ENCODE peak calls at places on chromosomes 7 and 10, in four cellular contexts. Z is K562, M is HepG2, T is GM12878. O is an unnamed sample.

GRCh38 chr10:71694039-71694471 is 25.5 kb downstream of the C10orf105 start:
- DNase-seq in T (peak), Z (no peak), M (no peak), O (no peak)

GRCh38 chr7:2701832-2702593 is 14.0 kb downstream of the AMZ1 start:
- DNase-seq in T (no peak), Z (no peak), M (no peak), O (no peak)

GRCh38 chr10:123870260-123870659 is 21.3 kb downstream of the CPXM2 start:
- DNase-seq in T (no peak), Z (no peak), M (no peak), O (no peak)

GRCh38 chr10:42753507-42754154 is 29.0 kb upstream of the BMS1 start:
- DNase-seq in Z (peak), T (no peak), M (no peak), O (peak)

GRCh38 chr10:100969175-100970075 is at the start of gene SEMA4G:
- DNase-seq in Z (peak), M (peak), T (no peak), O (peak)

GRCh38 chr7:99788554-99788953 is 4.6 kb upstream of the CYP3A4 start:
- DNase-seq in T (no peak), Z (no peak), M (no peak), O (no peak)

GRCh38 chr10:91088300-91089140 is 131.9 kb upstream of the PCGF5 start:
- DNase-seq in M (peak), T (no peak), Z (peak), O (no peak)

GRCh38 chr7:32588657-32589056 is 93.4 kb downstream of the AVL9 start:
- DNase-seq in M (peak), T (no peak), Z (no peak), O (no peak)

GRCh38 chr10:4127518-4128315 is 342.7 kb upstream of the KLF6 start:
- DNase-seq in M (peak), T (peak), Z (no peak), O (no peak)

GRCh38 chr7:51949726-51950644 is 633.4 kb upstream of the COBL start:
- DNase-seq in Z (no peak), M (no peak), T (no peak), O (no peak)

GRCh38 chr7:2288503-2288902 is 25.7 kb downstream of the SNX8 start:
- DNase-seq in M (no peak), T (no peak), Z (no peak), O (no peak)

GRCh38 chr10:92240289-92241157 is 50.4 kb downstream of the CPEB3 start:
- DNase-seq in T (peak), M (peak), Z (peak), O (peak)

GRCh38 chr7:151408498-151408838 is 1.4 kb downstream of the WDR86 start:
- DNase-seq in T (no peak), Z (no peak), M (no peak), O (no peak)

DNA sequence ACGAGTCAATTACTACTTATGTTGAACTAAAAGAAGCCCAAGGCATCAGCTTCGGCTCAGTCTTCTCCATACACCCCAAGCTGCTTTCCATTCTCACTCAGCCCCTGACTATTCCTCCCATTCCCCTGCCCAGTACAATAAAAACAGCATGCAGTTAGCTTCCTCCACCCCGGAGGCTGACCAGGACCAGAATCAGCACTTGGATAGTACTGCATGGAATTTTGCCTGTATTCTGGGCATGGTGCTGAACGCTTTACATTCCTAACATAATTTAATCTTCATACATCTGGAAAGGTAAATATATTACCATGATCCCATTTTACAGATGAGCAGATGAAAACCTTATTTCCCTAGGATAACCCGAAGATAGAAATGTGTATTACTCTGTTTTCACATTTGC is 7.5 kb upstream of the PODXL start:
- DNase-seq in T (no peak), M (no peak), Z (no peak), O (no peak)
- TF ChIP-seq BHLHE40 in T (no peak), M (no peak), Z (no peak), O (no peak)

GRCh38 chr7:36209814-36210183 is 56.7 kb downstream of the EEPD1 start:
- DNase-seq in M (no peak), Z (no peak), T (no peak), O (no peak)
- TF ChIP-seq TARDBP in M (no peak), Z (no peak), T (no peak), O (no peak)

GRCh38 chr7:69656890-69657289 is 58.6 kb downstream of the AUTS2 start:
- DNase-seq in Z (no peak), M (no peak), T (no peak), O (no peak)

GRCh38 chr7:69657331-69657730 is 59.1 kb downstream of the AUTS2 start:
- DNase-seq in T (no peak), M (no peak), Z (no peak), O (no peak)

GRCh38 chr7:69656077-69656476 is 57.8 kb downstream of the AUTS2 start:
- DNase-seq in M (no peak), T (no peak), Z (no peak), O (no peak)

GRCh38 chr7:69661342-69661741 is 63.1 kb downstream of the AUTS2 start:
- DNase-seq in T (no peak), Z (no peak), M (no peak), O (no peak)

DNA sequence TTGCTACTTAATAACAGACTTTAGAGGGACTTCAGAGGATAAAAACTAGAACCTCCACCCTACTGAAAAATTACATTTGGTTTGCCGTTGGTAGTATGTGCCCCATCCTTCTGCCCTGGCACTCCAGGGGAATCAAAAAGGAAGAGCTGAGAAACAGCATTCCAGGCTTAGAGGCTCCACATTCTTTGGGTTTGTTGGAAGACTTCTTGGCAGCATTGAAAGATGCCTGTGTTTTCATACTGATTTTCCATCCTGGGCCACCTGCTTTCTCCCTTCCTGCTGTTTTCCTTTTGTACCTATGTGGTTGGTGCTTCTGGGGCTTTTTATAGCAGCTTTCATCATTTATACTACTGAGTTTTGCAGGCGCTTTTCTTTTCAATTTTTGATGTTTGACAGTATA is 61.7 kb downstream of the AUTS2 start:
- DNase-seq in M (no peak), T (no peak), Z (no peak), O (no peak)
- TF ChIP-seq BHLHE40 in M (no peak), T (no peak), Z (no peak), O (no peak)

GRCh38 chr10:98430427-98430826 is 15.4 kb upstream of the PYROXD2 start:
- DNase-seq in M (no peak), Z (no peak), T (no peak), O (no peak)
- TF ChIP-seq TARDBP in M (no peak), Z (no peak), T (no peak), O (no peak)

DNA sequence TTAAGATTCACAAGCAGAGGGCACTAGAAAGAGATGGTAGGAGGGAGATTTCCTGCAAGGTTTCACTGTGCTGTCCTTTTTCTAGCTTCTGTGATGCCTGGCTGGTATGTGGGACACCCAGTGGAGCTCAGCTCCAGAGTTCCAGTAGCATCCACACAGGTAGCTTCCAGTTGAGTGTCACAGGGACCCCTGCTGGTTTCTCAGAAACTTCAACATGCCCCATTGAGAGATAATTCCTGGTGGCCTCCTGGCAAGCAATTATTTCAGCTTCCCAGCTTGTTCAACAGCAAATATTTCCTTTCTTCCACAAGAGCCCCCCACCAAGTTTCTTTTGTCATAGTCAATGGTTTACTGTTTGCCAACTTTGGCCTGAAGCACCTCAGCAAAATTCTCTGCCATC is 858.7 kb downstream of the REEP3 start:
- DNase-seq in Z (peak), M (peak), T (no peak), O (no peak)
- TF ChIP-seq BHLHE40 in Z (no peak), M (no peak), T (no peak), O (no peak)

GRCh38 chr7:101522021-101522420 is 107.1 kb downstream of the MYL10 start:
- DNase-seq in Z (no peak), M (no peak), T (no peak), O (no peak)
- TF ChIP-seq TARDBP in Z (no peak), M (no peak), T (no peak), O (no peak)

GRCh38 chr7:129188892-129189660 is 643 bp downstream of the SMO start:
- DNase-seq in M (no peak), T (no peak), Z (no peak), O (peak)
- TF ChIP-seq BHLHE40 in M (no peak), T (no peak), Z (no peak), O (no peak)

DNA sequence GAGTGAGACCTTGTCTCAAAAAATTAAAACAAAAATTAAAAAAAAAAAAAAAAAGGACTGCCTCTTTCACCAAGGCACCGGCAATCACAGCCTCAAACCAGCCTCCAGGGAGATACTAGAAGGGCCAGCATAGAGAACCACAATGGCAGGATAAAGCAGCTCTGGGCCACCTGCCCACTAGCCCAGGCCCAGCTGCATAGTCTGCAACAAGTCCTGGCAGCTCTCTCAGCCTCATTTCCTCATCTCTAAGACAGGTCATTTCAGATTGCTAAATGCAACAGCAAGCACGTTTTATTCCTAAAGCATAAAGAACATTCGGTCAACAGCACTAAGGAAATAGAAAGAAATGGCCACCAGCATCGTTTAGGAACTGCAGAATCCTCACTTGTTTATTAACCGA is 28.8 kb downstream of the XPNPEP1 start:
- DNase-seq in Z (no peak), M (no peak), T (no peak), O (no peak)
- TF ChIP-seq TARDBP in Z (no peak), M (no peak), T (no peak), O (no peak)

O was measured in HEK293T.